ENCODE peak calls at places on chromosomes 12 and 14, in eight cellular contexts. One of them, this sample, is unnamed.

GRCh38 chr14:90522585-90523191 is 125.9 kb downstream of the CALM1 start:
- DNase-seq in EH: peak; percentile 31
- DNase-seq in M059J: peak; percentile 72
- DNase-seq in kidney tubule cell: peak; percentile 62
- DNase-seq in CD4-positive, alpha-beta T cell: no peak
- DNase-seq in stromal cell of bone marrow: no peak
- DNase-seq in fibroblast of the aortic adventitia: peak; percentile 22
- DNase-seq in SHP77 treated with DMSO at 0.1 percent for 48 hours: no peak
- DNase-seq in this sample: no peak

GRCh38 chr14:102829106-102829505 is 51.9 kb downstream of the TRAF3 start:
- DNase-seq in CD4-positive, alpha-beta T cell: no peak
- DNase-seq in SHP77 treated with DMSO at 0.1 percent for 48 hours: no peak
- DNase-seq in EH: no peak
- DNase-seq in fibroblast of the aortic adventitia: peak; percentile 18
- DNase-seq in kidney tubule cell: no peak
- DNase-seq in M059J: no peak
- DNase-seq in stromal cell of bone marrow: no peak
- DNase-seq in this sample: no peak

GRCh38 chr12:88639361-88639760 is 59.1 kb upstream of the KITLG start:
- DNase-seq in M059J: no peak
- DNase-seq in kidney tubule cell: no peak
- DNase-seq in CD4-positive, alpha-beta T cell: no peak
- DNase-seq in SHP77 treated with DMSO at 0.1 percent for 48 hours: no peak
- DNase-seq in stromal cell of bone marrow: no peak
- DNase-seq in EH: peak; percentile 32
- DNase-seq in fibroblast of the aortic adventitia: peak; percentile 65
- DNase-seq in this sample: no peak

GRCh38 chr12:95213928-95214327 is 3.3 kb downstream of the FGD6 start:
- DNase-seq in CD4-positive, alpha-beta T cell: no peak
- DNase-seq in kidney tubule cell: no peak
- DNase-seq in stromal cell of bone marrow: no peak
- DNase-seq in SHP77 treated with DMSO at 0.1 percent for 48 hours: no peak
- DNase-seq in fibroblast of the aortic adventitia: no peak
- DNase-seq in M059J: no peak
- DNase-seq in EH: no peak
- DNase-seq in this sample: no peak

GRCh38 chr14:73759183-73759713 is 45.1 kb upstream of the PNMA1 start:
- DNase-seq in M059J: peak; percentile 56
- DNase-seq in fibroblast of the aortic adventitia: peak; percentile 57
- DNase-seq in kidney tubule cell: peak; percentile 62
- DNase-seq in EH: peak; percentile 66
- DNase-seq in stromal cell of bone marrow: peak; percentile 55
- DNase-seq in SHP77 treated with DMSO at 0.1 percent for 48 hours: no peak
- DNase-seq in CD4-positive, alpha-beta T cell: peak; percentile 44
- DNase-seq in this sample: no peak

GRCh38 chr12:57775563-57776246 is 3.3 kb downstream of the EEF1AKMT3 start:
- DNase-seq in kidney tubule cell: no peak
- DNase-seq in stromal cell of bone marrow: no peak
- DNase-seq in CD4-positive, alpha-beta T cell: no peak
- DNase-seq in SHP77 treated with DMSO at 0.1 percent for 48 hours: no peak
- DNase-seq in EH: no peak
- DNase-seq in M059J: no peak
- DNase-seq in fibroblast of the aortic adventitia: no peak
- DNase-seq in this sample: no peak

GRCh38 chr14:65101631-65102440 is 481 bp downstream of the MAX start:
- DNase-seq in CD4-positive, alpha-beta T cell: peak; percentile 35
- DNase-seq in M059J: no peak
- DNase-seq in fibroblast of the aortic adventitia: no peak
- DNase-seq in kidney tubule cell: peak; percentile 10
- DNase-seq in SHP77 treated with DMSO at 0.1 percent for 48 hours: no peak
- DNase-seq in EH: no peak
- DNase-seq in stromal cell of bone marrow: no peak
- DNase-seq in this sample: peak; percentile 32

GRCh38 chr12:97977870-97978269 is 515.3 kb downstream of the RMST start:
- DNase-seq in SHP77 treated with DMSO at 0.1 percent for 48 hours: no peak
- DNase-seq in kidney tubule cell: no peak
- DNase-seq in fibroblast of the aortic adventitia: no peak
- DNase-seq in stromal cell of bone marrow: no peak
- DNase-seq in CD4-positive, alpha-beta T cell: no peak
- DNase-seq in EH: no peak
- DNase-seq in M059J: no peak
- DNase-seq in this sample: no peak

GRCh38 chr12:633731-634130 is 29.5 kb downstream of the NINJ2 start:
- DNase-seq in M059J: no peak
- DNase-seq in SHP77 treated with DMSO at 0.1 percent for 48 hours: no peak
- DNase-seq in EH: peak; percentile 41
- DNase-seq in fibroblast of the aortic adventitia: no peak
- DNase-seq in CD4-positive, alpha-beta T cell: no peak
- DNase-seq in kidney tubule cell: no peak
- DNase-seq in stromal cell of bone marrow: no peak
- DNase-seq in this sample: no peak

GRCh38 chr14:37329189-37330001 is 131.7 kb downstream of the MIPOL1 start:
- DNase-seq in stromal cell of bone marrow: no peak
- DNase-seq in SHP77 treated with DMSO at 0.1 percent for 48 hours: no peak
- DNase-seq in fibroblast of the aortic adventitia: no peak
- DNase-seq in CD4-positive, alpha-beta T cell: no peak
- DNase-seq in EH: no peak
- DNase-seq in M059J: no peak
- DNase-seq in kidney tubule cell: peak; percentile 30
- DNase-seq in this sample: no peak

GRCh38 chr12:4214912-4215861 is 58.4 kb upstream of the CCND2 start:
- DNase-seq in fibroblast of the aortic adventitia: no peak
- DNase-seq in EH: no peak
- DNase-seq in SHP77 treated with DMSO at 0.1 percent for 48 hours: no peak
- DNase-seq in stromal cell of bone marrow: no peak
- DNase-seq in CD4-positive, alpha-beta T cell: peak; percentile 7
- DNase-seq in M059J: peak; percentile 9
- DNase-seq in kidney tubule cell: no peak
- DNase-seq in this sample: no peak

GRCh38 chr12:57842342-57843294 is 3.9 kb downstream of the CTDSP2 start:
- DNase-seq in stromal cell of bone marrow: no peak
- DNase-seq in M059J: no peak
- DNase-seq in kidney tubule cell: peak; percentile 36
- DNase-seq in EH: peak; percentile 52
- DNase-seq in fibroblast of the aortic adventitia: no peak
- DNase-seq in CD4-positive, alpha-beta T cell: no peak
- DNase-seq in SHP77 treated with DMSO at 0.1 percent for 48 hours: no peak
- DNase-seq in this sample: peak; percentile 57

GRCh38 chr14:96888158-96888557 is 91.0 kb downstream of the VRK1 start:
- DNase-seq in EH: no peak
- DNase-seq in M059J: no peak
- DNase-seq in CD4-positive, alpha-beta T cell: no peak
- DNase-seq in fibroblast of the aortic adventitia: no peak
- DNase-seq in stromal cell of bone marrow: no peak
- DNase-seq in kidney tubule cell: no peak
- DNase-seq in SHP77 treated with DMSO at 0.1 percent for 48 hours: no peak
- DNase-seq in this sample: no peak

GRCh38 chr14:95440951-95441350 is 75.5 kb downstream of the SYNE3 start:
- DNase-seq in stromal cell of bone marrow: no peak
- DNase-seq in SHP77 treated with DMSO at 0.1 percent for 48 hours: no peak
- DNase-seq in kidney tubule cell: no peak
- DNase-seq in M059J: no peak
- DNase-seq in EH: peak; percentile 67
- DNase-seq in fibroblast of the aortic adventitia: no peak
- DNase-seq in CD4-positive, alpha-beta T cell: no peak
- DNase-seq in this sample: no peak

GRCh38 chr12:92886131-92886530 is 43.0 kb downstream of the EEA1 start:
- DNase-seq in EH: no peak
- DNase-seq in SHP77 treated with DMSO at 0.1 percent for 48 hours: no peak
- DNase-seq in CD4-positive, alpha-beta T cell: no peak
- DNase-seq in fibroblast of the aortic adventitia: no peak
- DNase-seq in M059J: no peak
- DNase-seq in kidney tubule cell: no peak
- DNase-seq in stromal cell of bone marrow: no peak
- DNase-seq in this sample: no peak

GRCh38 chr14:57533214-57533613 is 39.6 kb upstream of the CCDC198 start:
- DNase-seq in SHP77 treated with DMSO at 0.1 percent for 48 hours: no peak
- DNase-seq in stromal cell of bone marrow: peak; percentile 25
- DNase-seq in kidney tubule cell: peak; percentile 72
- DNase-seq in CD4-positive, alpha-beta T cell: no peak
- DNase-seq in EH: peak; percentile 15
- DNase-seq in fibroblast of the aortic adventitia: peak; percentile 42
- DNase-seq in M059J: peak; percentile 14
- DNase-seq in this sample: peak; percentile 30

GRCh38 chr14:105848570-105848969 is 322.2 kb downstream of the TMEM121 start:
- DNase-seq in fibroblast of the aortic adventitia: no peak
- DNase-seq in stromal cell of bone marrow: no peak
- DNase-seq in kidney tubule cell: no peak
- DNase-seq in CD4-positive, alpha-beta T cell: no peak
- DNase-seq in M059J: no peak
- DNase-seq in EH: no peak
- DNase-seq in SHP77 treated with DMSO at 0.1 percent for 48 hours: no peak
- DNase-seq in this sample: no peak

GRCh38 chr14:22854963-22855724 is 16.4 kb upstream of the LRP10 start:
- DNase-seq in stromal cell of bone marrow: no peak
- DNase-seq in SHP77 treated with DMSO at 0.1 percent for 48 hours: no peak
- DNase-seq in M059J: no peak
- DNase-seq in EH: no peak
- DNase-seq in fibroblast of the aortic adventitia: no peak
- DNase-seq in kidney tubule cell: peak; percentile 76
- DNase-seq in CD4-positive, alpha-beta T cell: no peak
- DNase-seq in this sample: no peak

GRCh38 chr12:32400114-32400672 is 835 bp downstream of the FGD4 start:
- DNase-seq in EH: no peak
- DNase-seq in fibroblast of the aortic adventitia: no peak
- DNase-seq in SHP77 treated with DMSO at 0.1 percent for 48 hours: no peak
- DNase-seq in M059J: peak; percentile 10
- DNase-seq in stromal cell of bone marrow: no peak
- DNase-seq in CD4-positive, alpha-beta T cell: no peak
- DNase-seq in kidney tubule cell: peak; percentile 61
- DNase-seq in this sample: peak; percentile 52

GRCh38 chr12:67750528-67751183 is 102.1 kb downstream of the DYRK2 start:
- DNase-seq in EH: peak; percentile 51
- DNase-seq in fibroblast of the aortic adventitia: no peak
- DNase-seq in stromal cell of bone marrow: no peak
- DNase-seq in SHP77 treated with DMSO at 0.1 percent for 48 hours: no peak
- DNase-seq in M059J: peak; percentile 17
- DNase-seq in kidney tubule cell: no peak
- DNase-seq in CD4-positive, alpha-beta T cell: no peak
- DNase-seq in this sample: no peak

GRCh38 chr12:47433876-47434275 is 272.0 kb downstream of the RPAP3 start:
- DNase-seq in M059J: peak; percentile 18
- DNase-seq in stromal cell of bone marrow: no peak
- DNase-seq in EH: peak; percentile 73
- DNase-seq in kidney tubule cell: no peak
- DNase-seq in SHP77 treated with DMSO at 0.1 percent for 48 hours: no peak
- DNase-seq in fibroblast of the aortic adventitia: peak; percentile 7
- DNase-seq in CD4-positive, alpha-beta T cell: no peak
- DNase-seq in this sample: no peak

GRCh38 chr12:58313091-58313855 is 371.9 kb downstream of the ATP23 start:
- DNase-seq in CD4-positive, alpha-beta T cell: no peak
- DNase-seq in kidney tubule cell: peak; percentile 81
- DNase-seq in stromal cell of bone marrow: peak; percentile 38
- DNase-seq in EH: peak; percentile 94
- DNase-seq in M059J: peak; percentile 87
- DNase-seq in SHP77 treated with DMSO at 0.1 percent for 48 hours: no peak
- DNase-seq in fibroblast of the aortic adventitia: peak; percentile 58
- DNase-seq in this sample: no peak

GRCh38 chr12:28172434-28173030 is 17.7 kb upstream of the CCDC91 start:
- DNase-seq in stromal cell of bone marrow: peak; percentile 61
- DNase-seq in EH: peak; percentile 72
- DNase-seq in CD4-positive, alpha-beta T cell: no peak
- DNase-seq in SHP77 treated with DMSO at 0.1 percent for 48 hours: peak; percentile 23
- DNase-seq in fibroblast of the aortic adventitia: peak; percentile 81
- DNase-seq in M059J: peak; percentile 73
- DNase-seq in kidney tubule cell: peak; percentile 64
- DNase-seq in this sample: peak; percentile 23

GRCh38 chr14:70893842-70894237 is 13.4 kb upstream of the PCNX1 start:
- DNase-seq in SHP77 treated with DMSO at 0.1 percent for 48 hours: no peak
- DNase-seq in EH: no peak
- DNase-seq in stromal cell of bone marrow: no peak
- DNase-seq in CD4-positive, alpha-beta T cell: no peak
- DNase-seq in M059J: no peak
- DNase-seq in kidney tubule cell: no peak
- DNase-seq in fibroblast of the aortic adventitia: no peak
- DNase-seq in this sample: no peak

GRCh38 chr12:14238224-14238792 is 127.2 kb upstream of the ATF7IP start:
- DNase-seq in SHP77 treated with DMSO at 0.1 percent for 48 hours: peak; percentile 9
- DNase-seq in kidney tubule cell: peak; percentile 35
- DNase-seq in EH: peak; percentile 41
- DNase-seq in fibroblast of the aortic adventitia: peak; percentile 75
- DNase-seq in M059J: peak; percentile 22
- DNase-seq in CD4-positive, alpha-beta T cell: no peak
- DNase-seq in stromal cell of bone marrow: no peak
- DNase-seq in this sample: no peak

GRCh38 chr12:15534322-15534721 is 212.0 kb downstream of the PTPRO start:
- DNase-seq in fibroblast of the aortic adventitia: peak; percentile 38
- DNase-seq in M059J: peak; percentile 68
- DNase-seq in EH: peak; percentile 56
- DNase-seq in kidney tubule cell: peak; percentile 42
- DNase-seq in CD4-positive, alpha-beta T cell: no peak
- DNase-seq in stromal cell of bone marrow: no peak
- DNase-seq in SHP77 treated with DMSO at 0.1 percent for 48 hours: no peak
- DNase-seq in this sample: no peak

GRCh38 chr12:132150780-132151144 is 6.5 kb downstream of the NOC4L start:
- DNase-seq in M059J: no peak
- DNase-seq in EH: no peak
- DNase-seq in fibroblast of the aortic adventitia: no peak
- DNase-seq in stromal cell of bone marrow: no peak
- DNase-seq in kidney tubule cell: no peak
- DNase-seq in CD4-positive, alpha-beta T cell: no peak
- DNase-seq in SHP77 treated with DMSO at 0.1 percent for 48 hours: no peak
- DNase-seq in this sample: no peak

GRCh38 chr12:17489452-17489851 is 600.5 kb downstream of the RERGL start:
- DNase-seq in kidney tubule cell: no peak
- DNase-seq in stromal cell of bone marrow: no peak
- DNase-seq in EH: no peak
- DNase-seq in fibroblast of the aortic adventitia: no peak
- DNase-seq in SHP77 treated with DMSO at 0.1 percent for 48 hours: no peak
- DNase-seq in M059J: no peak
- DNase-seq in CD4-positive, alpha-beta T cell: no peak
- DNase-seq in this sample: peak; percentile 31

GRCh38 chr12:76259660-76260389 is 88.4 kb downstream of the BBS10 start:
- DNase-seq in fibroblast of the aortic adventitia: peak; percentile 93
- DNase-seq in M059J: peak; percentile 77
- DNase-seq in stromal cell of bone marrow: peak; percentile 63
- DNase-seq in EH: peak; percentile 91
- DNase-seq in SHP77 treated with DMSO at 0.1 percent for 48 hours: no peak
- DNase-seq in kidney tubule cell: peak; percentile 77
- DNase-seq in CD4-positive, alpha-beta T cell: no peak
- DNase-seq in this sample: no peak

GRCh38 chr14:39050389-39050788 is 52.6 kb downstream of the SEC23A start:
- DNase-seq in SHP77 treated with DMSO at 0.1 percent for 48 hours: no peak
- DNase-seq in stromal cell of bone marrow: peak; percentile 78
- DNase-seq in EH: peak; percentile 86
- DNase-seq in fibroblast of the aortic adventitia: peak; percentile 34
- DNase-seq in CD4-positive, alpha-beta T cell: no peak
- DNase-seq in kidney tubule cell: peak; percentile 91
- DNase-seq in M059J: peak; percentile 94
- DNase-seq in this sample: no peak

GRCh38 chr14:39368261-39368959 is 63.8 kb downstream of the FBXO33 start:
- DNase-seq in CD4-positive, alpha-beta T cell: no peak
- DNase-seq in M059J: peak; percentile 68
- DNase-seq in kidney tubule cell: peak; percentile 65
- DNase-seq in fibroblast of the aortic adventitia: peak; percentile 85
- DNase-seq in stromal cell of bone marrow: peak; percentile 48
- DNase-seq in EH: peak; percentile 77
- DNase-seq in SHP77 treated with DMSO at 0.1 percent for 48 hours: peak; percentile 45
- DNase-seq in this sample: peak; percentile 75

GRCh38 chr14:104393898-104394605 is 185.5 kb upstream of the C14orf180 start:
- DNase-seq in kidney tubule cell: no peak
- DNase-seq in EH: no peak
- DNase-seq in fibroblast of the aortic adventitia: no peak
- DNase-seq in stromal cell of bone marrow: no peak
- DNase-seq in SHP77 treated with DMSO at 0.1 percent for 48 hours: no peak
- DNase-seq in M059J: no peak
- DNase-seq in CD4-positive, alpha-beta T cell: peak; percentile 69
- DNase-seq in this sample: no peak

GRCh38 chr14:67491741-67492504 is 3.4 kb upstream of the TMEM229B start:
- DNase-seq in CD4-positive, alpha-beta T cell: no peak
- DNase-seq in kidney tubule cell: no peak
- DNase-seq in EH: no peak
- DNase-seq in fibroblast of the aortic adventitia: no peak
- DNase-seq in stromal cell of bone marrow: no peak
- DNase-seq in SHP77 treated with DMSO at 0.1 percent for 48 hours: peak; percentile 61
- DNase-seq in M059J: no peak
- DNase-seq in this sample: no peak

GRCh38 chr12:100799770-100800169 is 5.2 kb downstream of the ANO4 start:
- DNase-seq in SHP77 treated with DMSO at 0.1 percent for 48 hours: no peak
- DNase-seq in CD4-positive, alpha-beta T cell: no peak
- DNase-seq in EH: peak; percentile 49
- DNase-seq in stromal cell of bone marrow: no peak
- DNase-seq in fibroblast of the aortic adventitia: no peak
- DNase-seq in M059J: peak; percentile 69
- DNase-seq in kidney tubule cell: peak; percentile 3
- DNase-seq in this sample: no peak

This sample was measured in WTC11.